ENCODE peak calls at places on chromosome 2, in ten cellular contexts. U, M, A, K, X, I, G, L, E and O are unnamed samples.
A peak's percentile ranks its signal among the peaks of the same experiment; 100 is the strongest.

GRCh38 chr2:142535311-142535710 is 342.2 kb upstream of the KYNU start:
- DNase-seq in U (no peak), M (no peak), A (no peak), K (no peak), X (no peak), I (no peak), G (no peak), L (no peak), E (no peak), O (no peak)

GRCh38 chr2:236642584-236643291 is 73.1 kb downstream of the ACKR3 start:
- DNase-seq in U (no peak), M (no peak), A (peak; percentile 73), K (peak; percentile 62), X (no peak), I (no peak), G (peak; percentile 100), L (no peak), E (peak; percentile 96), O (no peak)

GRCh38 chr2:47007826-47008225 is 92.2 kb upstream of the MCFD2 start:
- DNase-seq in U (no peak), M (no peak), A (no peak), K (no peak), X (no peak), I (no peak), G (no peak), L (no peak), E (no peak), O (no peak)

GRCh38 chr2:133566967-133567645 is 1.2 kb downstream of the NCKAP5 start:
- DNase-seq in U (no peak), M (no peak), A (peak; percentile 37), K (peak; percentile 44), X (no peak), I (no peak), G (peak; percentile 80), L (no peak), E (peak; percentile 69), O (peak; percentile 20)

GRCh38 chr2:29108225-29108624 is 7.0 kb upstream of the CLIP4 start:
- DNase-seq in U (no peak), M (no peak), A (no peak), K (no peak), X (peak; percentile 55), I (no peak), G (peak; percentile 88), L (peak; percentile 14), E (peak; percentile 86), O (no peak)

GRCh38 chr2:230319211-230319862 is 7.7 kb upstream of the SP140L start:
- DNase-seq in U (no peak), M (peak; percentile 38), A (no peak), K (no peak), X (no peak), I (no peak), G (no peak), L (no peak), E (no peak), O (no peak)

GRCh38 chr2:38626326-38627031 is 23.8 kb upstream of the HNRNPLL start:
- DNase-seq in U (no peak), M (peak; percentile 24), A (no peak), K (no peak), X (no peak), I (no peak), G (no peak), L (no peak), E (no peak), O (no peak)

GRCh38 chr2:241228081-241228859 is 39.8 kb downstream of the ANO7 start:
- DNase-seq in U (no peak), M (no peak), A (no peak), K (peak; percentile 41), X (no peak), I (no peak), G (no peak), L (no peak), E (no peak), O (no peak)

GRCh38 chr2:82819936-82820335 is 1639.1 kb downstream of the SUCLG1 start:
- DNase-seq in U (no peak), M (no peak), A (no peak), K (no peak), X (no peak), I (no peak), G (no peak), L (no peak), E (peak; percentile 36), O (no peak)